ENCODE peak calls at places on chromosomes 13 and 19, in nine cellular contexts. M is NCI-H1092; N is AG09319; W is kidney tubule cell; U is skeletal muscle cell; B is stimulated activated CD4-positive, alpha-beta T cell treated with anti-CD3 and anti-CD28 coated beads, TNF-alpha, amount 100 ng/mL, for 1 hour; E is activated CD4-positive, alpha-beta T cell treated with anti-CD3 and anti-CD28 coated beads for 24 hours; T is substantia nigra; F is small intestine. Q is an unnamed sample.

GRCh38 chr13:101231751-101232428 is 184.4 kb downstream of the NALCN start:
- DNase-seq in M (no peak), B (no peak), F (no peak), N (no peak), T (no peak), W (no peak), E (no peak), U (peak), Q (no peak)

GRCh38 chr13:87087741-87088140 is 583.4 kb upstream of the SLITRK5 start:
- DNase-seq in M (no peak), T (no peak), W (no peak), F (no peak), U (no peak), N (no peak), E (no peak), B (no peak), Q (no peak)

GRCh38 chr19:1874554-1875185 is 10.6 kb downstream of the ABHD17A start:
- DNase-seq in N (no peak), W (no peak), U (no peak), M (no peak), E (no peak), B (no peak), T (no peak), F (peak), Q (no peak)

GRCh38 chr13:46667687-46668281 is 114.8 kb downstream of the LRCH1 start:
- DNase-seq in N (no peak), U (no peak), E (no peak), B (no peak), M (no peak), W (peak), T (no peak), F (no peak), Q (no peak)

GRCh38 chr13:44306401-44307192 is 67.0 kb upstream of the SERP2 start:
- DNase-seq in W (peak), B (no peak), N (peak), U (peak), F (peak), M (peak), T (no peak), E (no peak), Q (peak)

GRCh38 chr13:44396295-44396962 is 22.8 kb downstream of the SERP2 start:
- DNase-seq in T (no peak), W (no peak), M (no peak), E (no peak), U (no peak), N (no peak), F (no peak), B (no peak), Q (no peak)

GRCh38 chr19:8028951-8029491 is 23.5 kb upstream of the CCL25 start:
- DNase-seq in F (peak), B (no peak), N (no peak), U (no peak), T (no peak), W (no peak), E (no peak), M (no peak), Q (no peak)

GRCh38 chr13:79671420-79671819 is 190.5 kb downstream of the NDFIP2 start:
- DNase-seq in W (no peak), E (no peak), F (no peak), M (no peak), U (no peak), B (no peak), T (no peak), N (no peak), Q (no peak)

Q was measured in LoVo.